ENCODE peak calls at places on chromosomes 5 and 9, in four cellular contexts. One of them, this sample, is unnamed.

GRCh38 chr5:2755811-2756210 is 4.3 kb upstream of the IRX2 start:
- DNase-seq in stimulated activated naive CD8-positive, alpha-beta T cell treated with anti-CD3 and anti-CD28 coated beads, Interleukin-15, amount 100 ng/mL, for 72 hours: no peak
- DNase-seq in T-helper 2 cell: no peak
- DNase-seq in NCI-H187: no peak
- DNase-seq in this sample: no peak

GRCh38 chr9:11618241-11618805 is 1005.5 kb upstream of the PTPRD start:
- DNase-seq in stimulated activated naive CD8-positive, alpha-beta T cell treated with anti-CD3 and anti-CD28 coated beads, Interleukin-15, amount 100 ng/mL, for 72 hours: no peak
- DNase-seq in T-helper 2 cell: no peak
- DNase-seq in NCI-H187: no peak
- DNase-seq in this sample: peak; percentile 42

GRCh38 chr5:123735384-123735783 is 223.4 kb downstream of the CSNK1G3 start:
- DNase-seq in stimulated activated naive CD8-positive, alpha-beta T cell treated with anti-CD3 and anti-CD28 coated beads, Interleukin-15, amount 100 ng/mL, for 72 hours: no peak
- DNase-seq in T-helper 2 cell: no peak
- DNase-seq in NCI-H187: no peak
- DNase-seq in this sample: no peak

GRCh38 chr5:116650544-116650943 is 75.9 kb upstream of the SEMA6A start:
- DNase-seq in stimulated activated naive CD8-positive, alpha-beta T cell treated with anti-CD3 and anti-CD28 coated beads, Interleukin-15, amount 100 ng/mL, for 72 hours: no peak
- DNase-seq in T-helper 2 cell: no peak
- DNase-seq in NCI-H187: no peak
- DNase-seq in this sample: no peak

GRCh38 chr5:343461-344401 is 22.2 kb downstream of the AHRR start:
- DNase-seq in stimulated activated naive CD8-positive, alpha-beta T cell treated with anti-CD3 and anti-CD28 coated beads, Interleukin-15, amount 100 ng/mL, for 72 hours: peak; percentile 57
- DNase-seq in T-helper 2 cell: peak; percentile 80
- DNase-seq in NCI-H187: no peak
- DNase-seq in this sample: no peak

GRCh38 chr5:147046226-147046625 is 167.7 kb upstream of the PPP2R2B start:
- DNase-seq in stimulated activated naive CD8-positive, alpha-beta T cell treated with anti-CD3 and anti-CD28 coated beads, Interleukin-15, amount 100 ng/mL, for 72 hours: no peak
- DNase-seq in T-helper 2 cell: no peak
- DNase-seq in NCI-H187: no peak
- DNase-seq in this sample: no peak

GRCh38 chr5:72268753-72269410 is 51.2 kb downstream of the MRPS27 start:
- DNase-seq in stimulated activated naive CD8-positive, alpha-beta T cell treated with anti-CD3 and anti-CD28 coated beads, Interleukin-15, amount 100 ng/mL, for 72 hours: peak; percentile 38
- DNase-seq in T-helper 2 cell: peak; percentile 45
- DNase-seq in NCI-H187: no peak
- DNase-seq in this sample: no peak

GRCh38 chr9:106862115-106862945 is 636 bp upstream of the ZNF462 start:
- DNase-seq in stimulated activated naive CD8-positive, alpha-beta T cell treated with anti-CD3 and anti-CD28 coated beads, Interleukin-15, amount 100 ng/mL, for 72 hours: no peak
- DNase-seq in T-helper 2 cell: no peak
- DNase-seq in NCI-H187: peak; percentile 35
- DNase-seq in this sample: no peak

GRCh38 chr5:534743-535671 is 10.8 kb upstream of the SLC9A3 start:
- DNase-seq in stimulated activated naive CD8-positive, alpha-beta T cell treated with anti-CD3 and anti-CD28 coated beads, Interleukin-15, amount 100 ng/mL, for 72 hours: no peak
- DNase-seq in T-helper 2 cell: no peak
- DNase-seq in NCI-H187: no peak
- DNase-seq in this sample: peak; percentile 38

GRCh38 chr9:131951905-131952304 is 127.8 kb downstream of the MED27 start:
- DNase-seq in stimulated activated naive CD8-positive, alpha-beta T cell treated with anti-CD3 and anti-CD28 coated beads, Interleukin-15, amount 100 ng/mL, for 72 hours: no peak
- DNase-seq in T-helper 2 cell: no peak
- DNase-seq in NCI-H187: no peak
- DNase-seq in this sample: no peak

GRCh38 chr9:97561501-97561900 is 60.0 kb downstream of the TMOD1 start:
- DNase-seq in stimulated activated naive CD8-positive, alpha-beta T cell treated with anti-CD3 and anti-CD28 coated beads, Interleukin-15, amount 100 ng/mL, for 72 hours: no peak
- DNase-seq in T-helper 2 cell: no peak
- DNase-seq in NCI-H187: no peak
- DNase-seq in this sample: no peak

GRCh38 chr5:139392678-139393496 is 2.0 kb downstream of the PROB1 start:
- DNase-seq in stimulated activated naive CD8-positive, alpha-beta T cell treated with anti-CD3 and anti-CD28 coated beads, Interleukin-15, amount 100 ng/mL, for 72 hours: peak; percentile 94
- DNase-seq in T-helper 2 cell: peak; percentile 91
- DNase-seq in NCI-H187: peak; percentile 18
- DNase-seq in this sample: peak; percentile 61

GRCh38 chr9:27303219-27303618 is 6.3 kb upstream of the EQTN start:
- DNase-seq in stimulated activated naive CD8-positive, alpha-beta T cell treated with anti-CD3 and anti-CD28 coated beads, Interleukin-15, amount 100 ng/mL, for 72 hours: no peak
- DNase-seq in T-helper 2 cell: no peak
- DNase-seq in NCI-H187: no peak
- DNase-seq in this sample: no peak

GRCh38 chr5:132260714-132261615 is 3.5 kb downstream of the PDLIM4 start:
- DNase-seq in stimulated activated naive CD8-positive, alpha-beta T cell treated with anti-CD3 and anti-CD28 coated beads, Interleukin-15, amount 100 ng/mL, for 72 hours: peak; percentile 61
- DNase-seq in T-helper 2 cell: no peak
- DNase-seq in NCI-H187: no peak
- DNase-seq in this sample: peak; percentile 41

This sample was measured in CD14-positive monocyte.